ENCODE peak calls at places on chromosomes 13 and 19, in five cellular contexts. C, W, R, T and P are unnamed samples.

GRCh38 chr13:42225051-42225450 is 46.9 kb upstream of the AKAP11 start:
- DNase-seq in W (no peak), T (no peak), C (no peak), R (no peak), P (no peak)

GRCh38 chr13:34308725-34309124 is 490.8 kb downstream of the RFC3 start:
- DNase-seq in T (no peak), R (no peak), W (no peak), C (no peak), P (peak)

GRCh38 chr13:110273254-110273653 is 33.7 kb downstream of the COL4A1 start:
- DNase-seq in T (no peak), W (no peak), C (no peak), R (no peak), P (no peak)

GRCh38 chr13:93418398-93418797 is 191.8 kb downstream of the GPC6 start:
- DNase-seq in T (no peak), C (no peak), W (no peak), R (no peak), P (no peak)

GRCh38 chr19:55867101-55867500 is 30.8 kb downstream of the NLRP4 start:
- DNase-seq in C (no peak), W (no peak), T (no peak), R (no peak), P (no peak)

GRCh38 chr19:3849092-3849491 is 19.7 kb downstream of the ZFR2 start:
- DNase-seq in W (no peak), R (peak), C (no peak), T (no peak), P (no peak)

GRCh38 chr13:34867590-34867989 is 74.5 kb upstream of the NBEA start:
- DNase-seq in C (peak), W (no peak), R (no peak), T (no peak), P (peak)

GRCh38 chr13:47976325-47976724 is 24.7 kb downstream of the SUCLA2 start:
- DNase-seq in R (no peak), W (no peak), C (no peak), T (no peak), P (no peak)

GRCh38 chr13:25869941-25870340 is 181.9 kb downstream of the SHISA2 start:
- DNase-seq in W (no peak), T (no peak), C (no peak), R (no peak), P (no peak)

GRCh38 chr19:44846455-44847143 is 502 bp downstream of the NECTIN2 start:
- DNase-seq in R (peak), C (no peak), T (peak), W (peak), P (peak)

GRCh38 chr13:63435668-63436275 is 2020.1 kb upstream of the PCDH20 start:
- DNase-seq in T (no peak), W (no peak), R (no peak), C (peak), P (peak)

GRCh38 chr13:98824376-98825160 is 72.1 kb upstream of the SLC15A1 start:
- DNase-seq in R (no peak), W (no peak), C (peak), T (no peak), P (no peak)

GRCh38 chr13:49340161-49340560 is 92.4 kb downstream of the CDADC1 start:
- DNase-seq in R (no peak), T (no peak), C (no peak), W (no peak), P (no peak)

GRCh38 chr13:72141845-72142470 is 275.0 kb upstream of the DACH1 start:
- DNase-seq in W (no peak), T (no peak), C (no peak), R (no peak), P (no peak)

GRCh38 chr19:8208710-8209110 is 460 bp upstream of the CERS4 start:
- DNase-seq in R (no peak), C (no peak), T (no peak), W (peak), P (no peak)

GRCh38 chr13:23725922-23726321 is 155.7 kb downstream of the TNFRSF19 start:
- DNase-seq in R (no peak), C (no peak), W (no peak), T (no peak), P (no peak)

GRCh38 chr13:110479648-110480047 is 81.9 kb downstream of the RAB20 start:
- DNase-seq in R (no peak), W (no peak), T (no peak), C (no peak), P (no peak)

GRCh38 chr13:51322826-51323225 is 16.7 kb upstream of the SERPINE3 start:
- DNase-seq in C (no peak), W (no peak), T (no peak), R (no peak), P (no peak)

GRCh38 chr19:38290631-38291147 is 13.4 kb upstream of the C19orf33 start:
- DNase-seq in C (peak), W (no peak), T (no peak), R (no peak), P (peak)

GRCh38 chr19:38404858-38405257 is 2.0 kb downstream of the FAM98C start:
- DNase-seq in C (no peak), W (no peak), R (no peak), T (no peak), P (no peak)

GRCh38 chr13:77022341-77022740 is 4.6 kb downstream of the FBXL3 start:
- DNase-seq in T (no peak), C (peak), R (no peak), W (no peak), P (peak)

GRCh38 chr13:31172535-31172934 is 10.8 kb upstream of the HSPH1 start:
- DNase-seq in W (no peak), R (no peak), T (no peak), C (peak), P (peak)

GRCh38 chr13:34507630-34508029 is 434.4 kb upstream of the NBEA start:
- DNase-seq in R (no peak), W (no peak), T (no peak), C (no peak), P (no peak)

GRCh38 chr13:27271572-27272096 is 1.0 kb downstream of the RASL11A start:
- DNase-seq in T (no peak), R (no peak), C (no peak), W (no peak), P (no peak)

GRCh38 chr13:27269114-27269665 is 1.4 kb upstream of the RASL11A start:
- DNase-seq in W (no peak), C (peak), T (no peak), R (no peak), P (no peak)

GRCh38 chr13:27273658-27274425 is 3.2 kb downstream of the RASL11A start:
- DNase-seq in T (no peak), W (no peak), C (peak), R (peak), P (no peak)

GRCh38 chr13:27274631-27275030 is 4.0 kb downstream of the RASL11A start:
- DNase-seq in T (no peak), W (no peak), R (peak), C (no peak), P (no peak)

DNA sequence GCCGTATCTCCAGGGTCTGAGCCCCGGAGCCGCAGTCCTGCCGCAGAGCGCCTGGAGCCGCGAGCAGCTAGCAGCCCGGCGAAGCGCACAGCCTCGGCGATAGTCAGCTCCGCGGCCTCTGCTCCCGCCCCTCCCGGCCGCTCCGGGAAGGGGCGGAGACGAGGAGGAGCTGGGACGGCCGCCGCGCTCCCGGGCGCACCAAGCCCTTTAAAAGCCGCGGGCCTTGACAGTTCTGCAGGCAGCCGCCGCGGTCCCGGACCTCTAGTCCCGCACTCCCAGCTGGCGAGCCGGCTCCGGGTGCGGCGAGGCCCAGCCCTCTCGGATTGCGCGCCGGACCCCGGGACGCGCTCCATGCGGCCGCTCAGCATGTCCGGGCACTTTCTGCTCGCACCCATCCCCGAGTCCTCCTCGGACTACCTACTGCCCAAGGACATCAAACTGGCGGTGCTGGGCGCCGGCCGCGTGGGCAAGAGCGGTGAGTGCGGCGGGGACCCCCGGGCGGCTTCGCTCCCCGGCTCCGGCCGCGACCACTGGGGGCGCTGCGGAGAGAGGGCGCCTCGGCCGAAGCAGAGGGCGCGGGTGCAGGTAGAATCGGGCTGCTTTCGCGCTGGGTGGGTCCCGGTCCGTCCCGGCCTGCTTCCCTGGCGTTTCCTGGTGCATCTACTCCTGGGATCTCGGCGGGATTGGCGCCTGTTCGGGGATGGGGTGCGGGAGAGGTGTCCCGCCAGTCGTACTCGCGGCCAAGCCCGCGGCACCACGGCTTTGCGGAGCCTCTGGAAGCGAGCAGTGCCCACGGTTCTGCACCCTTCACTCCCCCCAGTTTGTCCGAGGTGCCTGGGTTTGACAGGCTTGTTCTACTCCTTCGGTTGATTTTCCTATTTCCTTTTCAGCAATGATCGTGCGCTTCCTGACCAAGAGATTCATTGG is at the start of gene RASL11A:
- DNase-seq in W (peak), T (peak), R (peak), C (peak), P (peak)
- H3K27ac ChIP-seq in W (peak), T (no peak), R (no peak), C (peak), P (no peak)

GRCh38 chr19:13118424-13119193 is 545 bp downstream of the NACC1 start:
- DNase-seq in W (peak), R (peak), T (peak), C (peak), P (peak)
- H2AK5ac ChIP-seq in W (peak), R (no peak), T (peak), C (peak), P (peak)

GRCh38 chr19:2216361-2217225 is 19.5 kb downstream of the PLEKHJ1 start:
- DNase-seq in T (no peak), C (no peak), W (no peak), R (no peak), P (no peak)
- H3K14ac ChIP-seq in T (no peak), C (no peak), W (peak), R (no peak), P (no peak)

GRCh38 chr19:48617146-48617937 is 1.6 kb downstream of the RPL18 start:
- DNase-seq in W (no peak), T (no peak), C (no peak), R (peak), P (no peak)
- H3K27ac ChIP-seq in W (no peak), T (peak), C (no peak), R (no peak), P (no peak)

DNA sequence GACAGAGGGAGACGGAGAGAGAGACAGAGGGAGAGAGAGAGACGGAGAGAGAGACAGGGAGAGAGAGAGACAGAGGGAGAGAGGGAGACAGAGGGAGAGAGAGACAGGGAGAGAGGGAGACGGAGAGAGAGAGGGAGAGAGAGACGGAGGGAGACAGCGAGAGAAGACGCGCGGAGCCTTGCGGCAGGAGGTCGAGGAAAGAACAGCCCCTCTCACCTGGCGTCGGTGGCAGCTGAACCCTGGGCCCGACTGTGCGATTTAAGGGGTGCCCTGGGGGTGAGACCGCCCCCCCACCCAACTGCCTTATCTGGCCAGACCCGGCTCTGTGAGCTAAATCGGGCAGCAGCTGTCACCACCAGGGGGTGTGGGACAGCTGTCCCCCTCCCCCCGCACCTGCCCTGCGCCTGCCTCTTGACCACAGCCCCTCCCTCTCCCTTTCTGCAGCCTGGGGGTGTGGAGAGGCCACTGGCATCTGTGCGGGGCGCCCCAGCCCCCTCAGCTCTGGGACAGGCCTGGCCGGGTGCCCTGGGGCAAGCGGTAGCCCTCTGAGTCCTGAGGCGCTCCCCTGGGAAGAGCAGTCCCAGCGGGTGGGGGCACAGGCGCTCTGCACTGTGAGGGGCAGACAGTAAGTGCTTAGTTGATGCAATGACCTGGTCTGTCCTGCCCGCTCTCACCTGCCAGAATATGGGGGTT is 10.8 kb downstream of the JOSD2 start:
- DNase-seq in C (no peak), T (peak), W (no peak), R (peak), P (peak)
- H2AK5ac ChIP-seq in C (no peak), T (no peak), W (peak), R (no peak), P (no peak)